ENCODE peak calls at places on chromosome 2, in four cellular contexts. F is HepG2, C is GM12878, D is H1. V is an unnamed sample.

GRCh38 chr2:73892631-73893329 is at the start of gene ACTG2:
- DNase-seq in F (no peak), C (no peak), D (no peak), V (no peak)

GRCh38 chr2:71683070-71683469 is 229.7 kb downstream of the DYSF start:
- DNase-seq in F (no peak), C (no peak), D (no peak), V (no peak)

GRCh38 chr2:45248214-45248613 is 239.0 kb upstream of the SIX2 start:
- DNase-seq in F (no peak), C (no peak), D (no peak), V (no peak)

GRCh38 chr2:26384183-26384582 is 17.5 kb upstream of the DRC1 start:
- DNase-seq in F (no peak), C (no peak), D (no peak), V (no peak)

GRCh38 chr2:60551241-60552095 is 2.0 kb downstream of the BCL11A start:
- DNase-seq in F (no peak), C (no peak), D (peak), V (no peak)

GRCh38 chr2:60466161-60466702 is 87.2 kb downstream of the BCL11A start:
- DNase-seq in F (peak), C (no peak), D (no peak), V (no peak)

GRCh38 chr2:169897834-169898233 is 70.6 kb downstream of the UBR3 start:
- DNase-seq in F (no peak), C (no peak), D (no peak), V (no peak)

GRCh38 chr2:150792780-150793300 is 305.4 kb upstream of the RND3 start:
- DNase-seq in F (no peak), C (no peak), D (no peak), V (no peak)

GRCh38 chr2:151916632-151917031 is 88.4 kb upstream of the ARL5A start:
- DNase-seq in F (no peak), C (no peak), D (no peak), V (no peak)

GRCh38 chr2:54606393-54606973 is 117.0 kb upstream of the EML6 start:
- DNase-seq in F (no peak), C (no peak), D (no peak), V (no peak)

GRCh38 chr2:126627623-126628022 is 28.3 kb upstream of the GYPC start:
- DNase-seq in F (no peak), C (no peak), D (no peak), V (no peak)

GRCh38 chr2:136932700-136933099 is 167.4 kb downstream of the THSD7B start:
- DNase-seq in F (peak), C (no peak), D (peak), V (peak)

GRCh38 chr2:38439226-38439612 is 62.1 kb upstream of the ATL2 start:
- DNase-seq in F (no peak), C (no peak), D (no peak), V (no peak)
- TF ChIP-seq ZNF274 in F (no peak), C (no peak), D (no peak), V (no peak)

GRCh38 chr2:61967262-61967661 is 61.8 kb downstream of the COMMD1 start:
- DNase-seq in F (no peak), C (no peak), D (no peak), V (no peak)
- TF ChIP-seq SUZ12 in F (no peak), C (no peak), D (no peak), V (no peak)

DNA sequence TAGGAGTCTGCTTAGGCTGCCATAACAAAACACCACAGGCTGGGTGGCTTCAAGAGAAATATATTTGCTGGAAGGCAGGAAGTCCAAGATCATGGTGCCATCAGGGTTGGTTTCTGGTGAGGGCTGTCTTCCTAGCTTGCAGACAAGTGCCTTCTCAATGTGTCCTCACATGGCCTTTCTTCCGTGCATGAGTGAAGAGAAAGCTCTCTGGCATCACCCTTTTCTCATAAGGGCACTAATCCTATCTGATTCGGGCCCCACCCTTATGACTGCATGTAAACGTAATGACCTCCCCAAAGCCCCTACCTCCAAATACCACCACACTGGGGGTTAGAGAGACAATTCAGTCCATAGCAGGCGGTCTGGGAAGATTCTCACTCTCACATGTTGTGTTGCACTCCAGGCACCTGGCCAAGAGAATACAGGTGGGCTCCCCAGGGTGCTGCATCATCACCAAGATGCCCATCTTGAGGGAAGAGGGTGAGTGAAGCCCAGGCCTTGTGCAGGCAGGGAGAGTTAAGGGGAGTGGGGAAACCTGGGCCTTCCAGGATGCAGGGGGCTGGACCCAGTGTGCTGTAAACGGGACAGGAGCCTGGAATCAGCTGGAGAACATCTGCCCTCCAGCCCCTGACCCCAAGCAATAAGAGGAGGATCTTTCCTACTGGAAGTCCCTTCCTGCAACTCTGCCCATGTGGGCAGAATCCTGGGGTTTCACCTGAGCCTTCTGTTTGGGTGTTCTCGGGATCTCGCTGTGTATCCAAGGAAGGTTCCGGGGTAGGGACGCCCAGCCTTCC is 10.2 kb downstream of the CATIP start:
- DNase-seq in F (no peak), C (no peak), D (no peak), V (no peak)
- H3K4me3 ChIP-seq in F (no peak), C (peak), D (peak), V (peak)

GRCh38 chr2:40395169-40396023 is 56.5 kb downstream of the SLC8A1 start:
- DNase-seq in F (no peak), C (no peak), D (no peak), V (no peak)
- TF ChIP-seq ZNF274 in F (no peak), C (no peak), D (no peak), V (no peak)

GRCh38 chr2:171707752-171708151 is 20.5 kb downstream of the DYNC1I2 start:
- DNase-seq in F (no peak), C (no peak), D (no peak), V (no peak)

GRCh38 chr2:171711351-171711750 is 24.1 kb downstream of the DYNC1I2 start:
- DNase-seq in F (no peak), C (no peak), D (no peak), V (no peak)

GRCh38 chr2:171706152-171706803 is 19.0 kb downstream of the DYNC1I2 start:
- DNase-seq in F (peak), C (no peak), D (no peak), V (no peak)

GRCh38 chr2:171709011-171709685 is 21.9 kb downstream of the DYNC1I2 start:
- DNase-seq in F (no peak), C (no peak), D (no peak), V (no peak)

GRCh38 chr2:171712051-171712450 is 24.8 kb downstream of the DYNC1I2 start:
- DNase-seq in F (no peak), C (no peak), D (no peak), V (no peak)
- TF ChIP-seq SUZ12 in F (no peak), C (no peak), D (no peak), V (no peak)

V was measured in NT2/D1.